ENCODE peak calls at places on chromosomes 3 and 15, in ten cellular contexts. F is fibroblast of lung; I is AG09319; X is activated naive CD8-positive, alpha-beta T cell treated with anti-CD3 and anti-CD28 coated beads, Interleukin-2, amount 10 ng/mL, durations not matched to agents 7 days and 5 days; A is activated T-cell treated with anti-CD3 and anti-CD28 coated beads for 4 hours; T is C1 segment of cervical spinal cord; K is GM23248; Z is sciatic nerve; H is NCI-H1092 treated with DMSO at 0.1 percent for 48 hours; Q is upper lobe of right lung. E is an unnamed sample.
A peak's percentile ranks its signal among the peaks of the same experiment; 100 is the strongest.

GRCh38 chr15:39195988-39196486 is 384.8 kb upstream of the THBS1 start:
- DNase-seq in F (peak; percentile 92), I (no peak), X (no peak), A (no peak), T (no peak), K (peak; percentile 94), Z (no peak), H (no peak), Q (no peak), E (no peak)

GRCh38 chr3:185767324-185767688 is 57.5 kb downstream of the IGF2BP2 start:
- DNase-seq in F (no peak), I (no peak), X (no peak), A (no peak), T (no peak), K (no peak), Z (no peak), H (no peak), Q (no peak), E (no peak)

GRCh38 chr3:184647405-184647936 is 64.4 kb downstream of the MAGEF1 start:
- DNase-seq in F (no peak), I (no peak), X (no peak), A (no peak), T (no peak), K (no peak), Z (no peak), H (no peak), Q (no peak), E (no peak)

GRCh38 chr3:133301731-133302130 is 98.1 kb upstream of the BFSP2 start:
- DNase-seq in F (peak; percentile 45), I (no peak), X (no peak), A (no peak), T (no peak), K (no peak), Z (no peak), H (no peak), Q (no peak), E (no peak)

GRCh38 chr15:100902436-100903190 is 16.5 kb upstream of the LRRK1 start:
- DNase-seq in F (peak; percentile 78), I (peak; percentile 67), X (no peak), A (no peak), T (peak; percentile 36), K (peak; percentile 90), Z (peak; percentile 84), H (peak; percentile 72), Q (peak; percentile 83), E (peak; percentile 69)

GRCh38 chr15:72341361-72341760 is 21.4 kb upstream of the CELF6 start:
- DNase-seq in F (peak; percentile 10), I (no peak), X (no peak), A (no peak), T (no peak), K (peak; percentile 15), Z (no peak), H (no peak), Q (no peak), E (no peak)

GRCh38 chr15:50685191-50685975 is 1.2 kb downstream of the TRPM7 start:
- DNase-seq in F (peak; percentile 11), I (no peak), X (no peak), A (no peak), T (no peak), K (peak; percentile 39), Z (no peak), H (no peak), Q (no peak), E (no peak)

GRCh38 chr3:96416549-96417255 is 397.7 kb upstream of the EPHA6 start:
- DNase-seq in F (no peak), I (no peak), X (no peak), A (no peak), T (no peak), K (no peak), Z (no peak), H (no peak), Q (no peak), E (no peak)

GRCh38 chr15:65778269-65778668 is 13.8 kb downstream of the DENND4A start:
- DNase-seq in F (no peak), I (no peak), X (no peak), A (no peak), T (no peak), K (no peak), Z (no peak), H (no peak), Q (no peak), E (no peak)

GRCh38 chr15:68479406-68479805 is 47.4 kb upstream of the ITGA11 start:
- DNase-seq in F (peak; percentile 97), I (no peak), X (no peak), A (no peak), T (no peak), K (peak; percentile 86), Z (no peak), H (no peak), Q (no peak), E (peak; percentile 24)

GRCh38 chr3:11622846-11623550 is 20.7 kb downstream of the VGLL4 start:
- DNase-seq in F (peak; percentile 75), I (no peak), X (no peak), A (no peak), T (no peak), K (no peak), Z (no peak), H (no peak), Q (no peak), E (no peak)

GRCh38 chr3:82355228-82355627 is 593.8 kb upstream of the GBE1 start:
- DNase-seq in F (no peak), I (no peak), X (no peak), A (no peak), T (no peak), K (no peak), Z (no peak), H (no peak), Q (no peak), E (no peak)

E was measured in AG04450.